ENCODE peak calls at places on chromosomes 6 and 20, in eight cellular contexts. M, B, R, D, L, H, Y and Z are unnamed samples.

GRCh38 chr6:96943535-96943934 is 19.0 kb downstream of the KLHL32 start:
- DNase-seq in D (no peak), H (no peak), Y (no peak), M (no peak), R (no peak), B (no peak), L (no peak), Z (no peak)

GRCh38 chr6:122803056-122803695 is 14.1 kb downstream of the SMPDL3A start:
- DNase-seq in Y (no peak), M (no peak), R (no peak), D (peak; percentile 46), L (no peak), H (peak; percentile 80), B (no peak), Z (no peak)

GRCh38 chr6:80214436-80215022 is 108.1 kb downstream of the BCKDHB start:
- DNase-seq in L (peak; percentile 51), M (peak; percentile 45), D (no peak), Y (no peak), B (peak; percentile 23), R (no peak), H (peak; percentile 70), Z (no peak)

GRCh38 chr6:123352279-123352678 is 284.5 kb downstream of the TRDN start:
- DNase-seq in M (no peak), B (no peak), L (peak; percentile 30), Y (no peak), R (no peak), H (no peak), D (no peak), Z (no peak)

GRCh38 chr6:125986956-125987617 is 747 bp downstream of the TRMT11 start:
- DNase-seq in Y (no peak), H (peak; percentile 35), B (no peak), R (no peak), L (peak; percentile 55), M (peak; percentile 37), D (no peak), Z (no peak)

GRCh38 chr20:5918856-5919633 is 31.3 kb downstream of the TRMT6 start:
- DNase-seq in H (peak; percentile 44), L (no peak), D (no peak), Y (no peak), R (no peak), M (peak; percentile 56), B (no peak), Z (no peak)

GRCh38 chr20:47701612-47702011 is 83.7 kb downstream of the SULF2 start:
- DNase-seq in M (no peak), B (no peak), R (no peak), H (no peak), Y (no peak), L (no peak), D (no peak), Z (no peak)

GRCh38 chr6:22145823-22146379 is 150.9 kb downstream of the PRL start:
- DNase-seq in D (peak; percentile 26), B (no peak), L (no peak), R (no peak), M (peak; percentile 13), H (peak; percentile 78), Y (no peak), Z (no peak)

GRCh38 chr6:101912266-101912665 is 518.8 kb downstream of the GRIK2 start:
- DNase-seq in Y (no peak), L (no peak), M (no peak), H (no peak), B (no peak), R (no peak), D (no peak), Z (no peak)

GRCh38 chr6:89597988-89598387 is 40.6 kb downstream of the LYRM2 start:
- DNase-seq in B (no peak), H (no peak), R (no peak), D (no peak), L (peak; percentile 22), M (peak; percentile 53), Y (no peak), Z (no peak)

GRCh38 chr6:110642711-110643110 is 166.3 kb upstream of the SLC22A16 start:
- DNase-seq in H (no peak), D (no peak), L (no peak), Y (no peak), R (no peak), M (no peak), B (no peak), Z (no peak)

GRCh38 chr6:45222380-45222779 is 105.8 kb upstream of the RUNX2 start:
- DNase-seq in B (no peak), Y (no peak), D (no peak), M (no peak), H (no peak), L (no peak), R (no peak), Z (no peak)

GRCh38 chr20:51378171-51378928 is 164.2 kb downstream of the NFATC2 start:
- DNase-seq in D (no peak), H (no peak), M (peak; percentile 43), B (no peak), L (peak; percentile 46), Y (no peak), R (peak; percentile 45), Z (no peak)

GRCh38 chr6:106511274-106512047 is 117.8 kb downstream of the RTN4IP1 start:
- DNase-seq in H (no peak), Y (peak; percentile 36), D (peak; percentile 16), R (peak; percentile 66), B (no peak), M (no peak), L (no peak), Z (no peak)

DNA sequence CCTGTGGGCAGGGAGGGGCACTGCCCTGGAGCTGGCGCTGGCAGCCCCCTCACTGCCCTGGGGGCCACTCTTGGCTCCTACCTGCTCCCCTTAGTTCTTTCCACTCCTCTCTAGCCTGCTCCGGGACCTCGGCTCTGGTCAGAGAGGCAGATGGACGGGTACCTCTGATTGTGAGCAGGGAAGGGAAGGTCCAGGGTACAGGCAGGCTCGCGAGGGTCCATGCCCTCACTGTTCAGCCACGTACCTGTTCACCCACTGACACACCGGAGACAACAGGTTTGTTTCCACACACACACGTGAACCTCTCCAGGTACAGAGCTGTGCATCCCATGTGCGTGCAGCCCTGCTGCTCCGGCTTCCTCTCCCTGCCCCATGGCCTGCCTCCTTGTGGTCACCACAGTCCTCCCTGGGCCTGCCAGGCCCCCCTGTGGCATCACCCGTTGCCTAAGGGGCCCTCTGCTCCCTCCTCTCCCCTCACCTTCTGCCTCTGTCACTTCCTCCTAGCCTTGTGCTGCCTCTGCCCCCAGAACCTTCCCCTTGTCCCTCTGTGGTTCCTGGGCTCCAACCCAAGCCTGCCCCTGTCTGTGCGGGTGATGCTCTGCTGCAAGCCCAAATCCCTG is 2.3 kb downstream of the EMILIN3 start:
- DNase-seq in R (no peak), H (no peak), D (no peak), M (no peak), B (no peak), Y (no peak), L (no peak), Z (no peak)
- TF ChIP-seq CTCF in R (no peak), H (no peak), D (no peak), M (no peak), B (no peak), Y (no peak), L (no peak), Z (no peak)

DNA sequence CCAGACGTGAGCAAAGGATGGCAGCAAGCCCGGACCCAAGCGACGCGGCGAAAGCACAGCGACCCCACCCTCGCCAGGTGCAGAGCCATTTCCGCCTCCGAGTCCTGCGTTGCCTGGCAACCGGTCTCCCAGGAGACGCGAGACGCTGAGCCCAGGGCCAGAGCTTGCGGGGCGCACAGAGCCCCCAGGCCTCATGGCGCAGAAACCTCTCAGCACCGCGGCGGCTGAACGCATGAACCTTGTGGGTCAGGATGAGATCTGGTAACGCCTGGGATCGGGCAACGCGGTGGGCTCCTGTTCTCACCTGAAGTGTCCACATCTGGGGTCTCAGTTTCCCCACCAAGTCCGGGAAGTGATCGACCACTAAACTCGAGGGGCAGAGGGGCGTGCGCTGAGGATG is 77.7 kb downstream of the ANKRD60 start:
- DNase-seq in Y (no peak), L (peak; percentile 14), R (no peak), H (no peak), M (no peak), B (no peak), D (no peak), Z (no peak)
- H3K4me3 ChIP-seq in Y (no peak overlapping the region), L (no peak overlapping the region), R (no peak overlapping the region), H (no peak overlapping the region), M (no peak overlapping the region), B (no peak overlapping the region), D (no peak overlapping the region), Z (no peak overlapping the region)

GRCh38 chr6:27892596-27893058 is 19.6 kb downstream of the OR2B2 start:
- DNase-seq in H (peak; percentile 27), D (no peak), M (no peak), R (no peak), B (no peak), Y (no peak), L (no peak), Z (no peak)
- TF ChIP-seq POLR2A in H (no peak), D (no peak), M (no peak), R (no peak), B (no peak), Y (no peak), L (no peak), Z (no peak)

GRCh38 chr6:30556964-30557682 is at the start of gene PRR3:
- DNase-seq in M (peak; percentile 93), B (peak; percentile 72), D (peak; percentile 80), L (peak; percentile 92), H (peak; percentile 88), Y (peak; percentile 90), R (peak; percentile 91), Z (peak; percentile 59)
- TF ChIP-seq CTCF in M (no peak), B (no peak), D (no peak), L (no peak), H (no peak), Y (no peak), R (no peak), Z (no peak)

GRCh38 chr6:36301781-36302180 is 31.9 kb downstream of the PNPLA1 start:
- DNase-seq in M (no peak), H (peak; percentile 25), L (no peak), Y (no peak), D (no peak), B (no peak), R (no peak), Z (no peak)
- H3K4me3 ChIP-seq in M (no peak overlapping the region), H (no peak overlapping the region), L (no peak overlapping the region), Y (no peak overlapping the region), D (no peak overlapping the region), B (no peak overlapping the region), R (no peak overlapping the region), Z (no peak overlapping the region)